ENCODE peak calls at places on chromosomes 4 and X, in eight cellular contexts. M, K, E, C, A, Q, W and Y are unnamed samples.

GRCh38 chrX:41457618-41458192 is 10.6 kb downstream of the NYX start:
- DNase-seq in M (peak), K (no peak), E (no peak), C (no peak), A (no peak), Q (no peak), W (peak), Y (no peak)

GRCh38 chr4:176841730-176842129 is 49.0 kb upstream of the VEGFC start:
- DNase-seq in M (no peak), K (no peak), E (no peak), C (no peak), A (no peak), Q (no peak), W (no peak), Y (peak)

GRCh38 chr4:117889978-117890377 is 144.3 kb upstream of the NDST3 start:
- DNase-seq in M (no peak), K (no peak), E (no peak), C (no peak), A (no peak), Q (no peak), W (no peak), Y (no peak)

GRCh38 chr4:2592572-2592971 is 56.1 kb downstream of the FAM193A start:
- DNase-seq in M (no peak), K (no peak), E (peak), C (no peak), A (no peak), Q (no peak), W (no peak), Y (no peak)

GRCh38 chrX:154409222-154409871 is at the start of gene DNASE1L1:
- DNase-seq in M (no peak), K (peak), E (peak), C (no peak), A (peak), Q (no peak), W (peak), Y (peak)

GRCh38 chrX:123072686-123073385 is 111.2 kb upstream of the GRIA3 start:
- DNase-seq in M (no peak), K (no peak), E (no peak), C (no peak), A (no peak), Q (no peak), W (no peak), Y (no peak)

GRCh38 chr4:102105983-102106382 is 239.3 kb downstream of the SLC39A8 start:
- DNase-seq in M (no peak), K (no peak), E (no peak), C (no peak), A (no peak), Q (no peak), W (no peak), Y (no peak)

GRCh38 chr4:102640669-102641068 is 120.1 kb downstream of the MANBA start:
- DNase-seq in M (no peak), K (no peak), E (no peak), C (no peak), A (no peak), Q (no peak), W (no peak), Y (peak)

GRCh38 chr4:34935739-34936138 is 1308.6 kb downstream of the ARAP2 start:
- DNase-seq in M (no peak), K (no peak), E (no peak), C (no peak), A (no peak), Q (no peak), W (no peak), Y (no peak)

GRCh38 chrX:55713635-55714034 is 3.9 kb upstream of the RRAGB start:
- DNase-seq in M (no peak), K (no peak), E (no peak), C (no peak), A (no peak), Q (no peak), W (no peak), Y (no peak)

GRCh38 chrX:18415386-18415785 is 10.0 kb upstream of the CDKL5 start:
- DNase-seq in M (no peak), K (no peak), E (no peak), C (no peak), A (no peak), Q (no peak), W (no peak), Y (peak)

GRCh38 chrX:103554687-103555417 is 30.5 kb upstream of the TCEAL4 start:
- DNase-seq in M (peak), K (no peak), E (peak), C (no peak), A (peak), Q (no peak), W (peak), Y (peak)

GRCh38 chrX:51694254-51694653 is 11.6 kb upstream of the CENPVL2 start:
- DNase-seq in M (no peak), K (peak), E (no peak), C (no peak), A (no peak), Q (no peak), W (no peak), Y (no peak)

GRCh38 chr4:24753519-24753918 is 41.9 kb upstream of the SOD3 start:
- DNase-seq in M (no peak), K (no peak), E (no peak), C (no peak), A (no peak), Q (no peak), W (no peak), Y (peak)